ENCODE peak calls at places on chromosomes 1 and 21, in four cellular contexts. Q, G, S and J are unnamed samples.

GRCh38 chr1:115706774-115707425 is 61.6 kb downstream of the CASQ2 start:
- DNase-seq in S (peak), Q (no peak), G (peak), J (peak)

GRCh38 chr1:234776256-234776874 is 166.4 kb upstream of the IRF2BP2 start:
- DNase-seq in Q (no peak), G (no peak), S (no peak), J (no peak)

GRCh38 chr1:16630661-16631247 is 17.4 kb upstream of the NBPF1 start:
- DNase-seq in S (no peak), Q (no peak), G (peak), J (no peak)

GRCh38 chr1:110554871-110555801 is 36.2 kb upstream of the KCNA10 start:
- DNase-seq in Q (peak), G (peak), S (no peak), J (peak)

GRCh38 chr1:119968068-119968492 is 71.8 kb upstream of the ADAM30 start:
- DNase-seq in Q (peak), S (peak), G (peak), J (peak)

GRCh38 chr1:212118167-212118871 is 82.8 kb downstream of the DTL start:
- DNase-seq in Q (peak), S (no peak), G (no peak), J (peak)

GRCh38 chr21:17352937-17353655 is 159.7 kb upstream of the CXADR start:
- DNase-seq in G (no peak), S (no peak), Q (no peak), J (peak)

GRCh38 chr21:34930971-34931370 is 118.1 kb downstream of the RUNX1 start:
- DNase-seq in G (no peak), Q (no peak), S (no peak), J (peak)

GRCh38 chr1:172041689-172042088 is 200.4 kb downstream of the DNM3 start:
- DNase-seq in S (peak), Q (no peak), G (no peak), J (peak)

GRCh38 chr1:24324903-24325302 is 5.7 kb downstream of the GRHL3 start:
- DNase-seq in Q (no peak), S (no peak), G (no peak), J (no peak)

GRCh38 chr1:242185728-242186127 is 186.8 kb upstream of the MAP1LC3C start:
- DNase-seq in S (no peak), Q (no peak), G (no peak), J (no peak)

GRCh38 chr1:94351441-94351840 is 66.7 kb upstream of the ABCD3 start:
- DNase-seq in S (no peak), G (no peak), Q (no peak), J (no peak)

GRCh38 chr1:33031506-33031905 is 5.2 kb downstream of the AK2 start:
- DNase-seq in Q (no peak), G (no peak), S (no peak), J (no peak)

GRCh38 chr1:228438266-228438665 is 21.6 kb upstream of the TRIM17 start:
- DNase-seq in S (no peak), Q (no peak), G (no peak), J (no peak)

GRCh38 chr1:24996983-24997893 is 67.2 kb upstream of the RUNX3 start:
- DNase-seq in Q (no peak), S (no peak), G (no peak), J (no peak)

GRCh38 chr1:224329484-224329841 is 509 bp downstream of the NVL start:
- DNase-seq in S (no peak), Q (no peak), G (no peak), J (no peak)

GRCh38 chr1:119659628-119660027 is 11.6 kb upstream of the ZNF697 start:
- DNase-seq in G (peak), Q (peak), S (no peak), J (no peak)

GRCh38 chr1:198084509-198084908 is 72.3 kb upstream of the NEK7 start:
- DNase-seq in S (no peak), G (no peak), Q (no peak), J (no peak)

GRCh38 chr1:152112101-152112884 is 3.0 kb downstream of the TCHH start:
- DNase-seq in G (no peak), Q (no peak), S (no peak), J (peak)

GRCh38 chr1:23916209-23917131 is 3.3 kb upstream of the CNR2 start:
- DNase-seq in G (peak), Q (peak), S (peak), J (peak)

GRCh38 chr1:230163205-230163604 is 96.2 kb downstream of the GALNT2 start:
- DNase-seq in Q (no peak), G (peak), S (no peak), J (peak)

GRCh38 chr21:33028759-33029511 is 3.2 kb downstream of the OLIG2 start:
- DNase-seq in S (no peak), Q (no peak), G (peak), J (no peak)

GRCh38 chr1:27575861-27576331 is 28.0 kb downstream of the AHDC1 start:
- DNase-seq in G (peak), S (no peak), Q (peak), J (peak)

GRCh38 chr1:15851251-15852035 is 3.9 kb downstream of the SPEN start:
- DNase-seq in G (no peak), S (no peak), Q (no peak), J (peak)

GRCh38 chr1:43835141-43836021 is 98.2 kb upstream of the ARTN start:
- DNase-seq in S (peak), Q (no peak), G (peak), J (peak)

GRCh38 chr1:203361843-203362524 is 11.1 kb upstream of the FMOD start:
- DNase-seq in G (peak), S (no peak), Q (no peak), J (peak)

GRCh38 chr1:21266119-21266774 is 24.0 kb downstream of the ECE1 start:
- DNase-seq in G (no peak), Q (no peak), S (no peak), J (no peak)

GRCh38 chr1:229273507-229274232 is 2.8 kb downstream of the RAB4A start:
- DNase-seq in Q (no peak), G (no peak), S (no peak), J (no peak)

GRCh38 chr1:153611356-153611755 is 1.6 kb downstream of the S100A16 start:
- DNase-seq in Q (no peak), S (no peak), G (no peak), J (peak)

GRCh38 chr1:243890576-243890975 is 40.5 kb upstream of the AKT3 start:
- DNase-seq in S (no peak), G (peak), Q (no peak), J (peak)

GRCh38 chr1:1616045-1616821 is 933 bp downstream of the MIB2 start:
- DNase-seq in S (no peak), G (peak), Q (peak), J (peak)

GRCh38 chr1:10520952-10521351 is 46.2 kb downstream of the PEX14 start:
- DNase-seq in S (no peak), G (no peak), Q (no peak), J (no peak)

GRCh38 chr1:240734001-240734400 is 122.0 kb upstream of the GREM2 start:
- DNase-seq in G (no peak), Q (no peak), S (no peak), J (no peak)

GRCh38 chr1:12028248-12028647 is 8.9 kb downstream of the MIIP start:
- DNase-seq in G (no peak), Q (no peak), S (no peak), J (no peak)

GRCh38 chr1:21736011-21736410 is 46.9 kb downstream of the USP48 start:
- DNase-seq in S (no peak), Q (no peak), G (no peak), J (peak)

GRCh38 chr1:82491301-82491986 is 690.7 kb downstream of the ADGRL2 start:
- DNase-seq in Q (no peak), G (peak), S (no peak), J (no peak)

GRCh38 chr1:30378991-30379581 is 344.3 kb downstream of the MATN1 start:
- DNase-seq in G (peak), Q (no peak), S (no peak), J (peak)